ENCODE peak calls at places on chromosomes 5 and 9, in eight cellular contexts. K, B, M, V, J, H, Z and T are unnamed samples. For H3K36me3, the result is how much of the 10 kb centered on the place peaks cover.

GRCh38 chr9:114805670-114806551 is at the start of gene TNFSF15:
- DNase-seq in H (no peak), Z (peak), K (peak), B (peak), V (peak), J (peak), M (peak), T (no peak)

GRCh38 chr9:18747590-18747989 is 273.6 kb downstream of the ADAMTSL1 start:
- DNase-seq in B (no peak), H (no peak), J (peak), K (no peak), V (no peak), Z (no peak), M (no peak), T (no peak)

GRCh38 chr9:8251566-8251965 is 452.0 kb upstream of the DMAC1 start:
- DNase-seq in H (no peak), V (peak), Z (no peak), J (no peak), B (no peak), K (no peak), M (no peak), T (no peak)

GRCh38 chr9:87184956-87185642 is 237.8 kb upstream of the GAS1 start:
- DNase-seq in M (no peak), V (no peak), K (no peak), H (no peak), Z (no peak), J (peak), B (no peak), T (no peak)

GRCh38 chr5:31027726-31028125 is 165.8 kb upstream of the CDH6 start:
- DNase-seq in J (no peak), B (no peak), Z (no peak), K (no peak), H (peak), V (no peak), M (no peak), T (no peak)

GRCh38 chr5:42949348-42950090 is 90.6 kb downstream of the ANXA2R start:
- DNase-seq in H (no peak), K (no peak), J (peak), Z (peak), M (peak), V (peak), B (peak), T (peak)

GRCh38 chr5:139389701-139390638 is at the start of gene MZB1:
- DNase-seq in K (no peak), Z (no peak), B (no peak), J (no peak), M (no peak), H (no peak), V (no peak), T (no peak)

GRCh38 chr9:96047741-96048115 is 172.2 kb downstream of the ERCC6L2 start:
- DNase-seq in J (no peak), M (no peak), Z (no peak), K (no peak), V (no peak), H (no peak), B (no peak), T (no peak)

GRCh38 chr9:29514336-29514735 is 1941.1 kb upstream of the C9orf72 start:
- DNase-seq in M (no peak), V (peak), Z (no peak), B (no peak), H (no peak), J (no peak), K (peak), T (no peak)

GRCh38 chr9:114109106-114109505 is 10.0 kb upstream of the KIF12 start:
- DNase-seq in K (peak), B (no peak), M (no peak), Z (no peak), H (no peak), V (no peak), J (no peak), T (no peak)

GRCh38 chr9:72443855-72444254 is 77.6 kb upstream of the TMC1 start:
- DNase-seq in K (no peak), H (no peak), V (no peak), Z (no peak), J (no peak), M (no peak), B (no peak), T (no peak)

GRCh38 chr5:40755093-40755406 is 711 bp downstream of the TTC33 start:
- DNase-seq in J (peak), V (peak), K (peak), B (peak), Z (peak), H (peak), M (peak), T (peak)

GRCh38 chr5:17056056-17056690 is 120.1 kb upstream of the MYO10 start:
- DNase-seq in M (no peak), K (no peak), B (no peak), Z (no peak), V (no peak), H (peak), J (no peak), T (no peak)

GRCh38 chr5:35854248-35854647 is 2.4 kb upstream of the IL7R start:
- DNase-seq in J (no peak), V (no peak), B (no peak), M (no peak), K (no peak), Z (no peak), H (no peak), T (no peak)

GRCh38 chr5:138974227-138975063 is 99.3 kb upstream of the LRRTM2 start:
- DNase-seq in B (peak), K (no peak), J (peak), V (peak), H (no peak), M (peak), Z (no peak), T (peak)

GRCh38 chr9:92385474-92385873 is 18.9 kb downstream of the OGN start:
- DNase-seq in M (no peak), Z (no peak), H (no peak), J (no peak), V (no peak), K (no peak), B (no peak), T (peak)

GRCh38 chr5:10286552-10287227 is 21.0 kb downstream of the CMBL start:
- DNase-seq in M (peak), H (no peak), J (peak), K (peak), V (no peak), B (no peak), Z (no peak), T (no peak)

GRCh38 chr9:6739218-6739617 is 18.6 kb upstream of the KDM4C start:
- DNase-seq in B (no peak), Z (no peak), K (no peak), M (no peak), J (peak), H (no peak), V (no peak), T (no peak)

GRCh38 chr9:128921881-128922763 is 1.3 kb downstream of the PHYHD1 start:
- DNase-seq in H (no peak), J (peak), V (peak), B (peak), K (no peak), M (peak), Z (peak), T (peak)

GRCh38 chr5:14367364-14367763 is 214.2 kb upstream of the OTULINL start:
- DNase-seq in H (no peak), B (no peak), V (no peak), M (no peak), Z (no peak), J (no peak), K (no peak), T (no peak)

GRCh38 chr9:86649913-86650312 is 295.7 kb upstream of the TUT7 start:
- DNase-seq in V (no peak), H (no peak), J (no peak), M (no peak), B (no peak), K (no peak), Z (no peak), T (no peak)

GRCh38 chr5:124801551-124801950 is 55.1 kb upstream of the ZNF608 start:
- DNase-seq in V (no peak), H (no peak), M (no peak), B (no peak), J (no peak), Z (no peak), K (no peak), T (no peak)

GRCh38 chr5:22372376-22372775 is 480.8 kb downstream of the CDH12 start:
- DNase-seq in V (no peak), H (peak), Z (no peak), K (no peak), B (no peak), J (peak), M (no peak), T (no peak)

GRCh38 chr5:159735749-159736660 is 180.3 kb upstream of the ADRA1B start:
- DNase-seq in H (no peak), K (no peak), M (no peak), J (no peak), V (no peak), B (no peak), Z (no peak), T (no peak)

GRCh38 chr5:136032564-136032963 is 3.8 kb downstream of the TGFBI start:
- DNase-seq in J (peak), H (no peak), Z (no peak), M (no peak), V (no peak), B (no peak), K (no peak), T (no peak)

GRCh38 chr9:87492642-87493041 is 5.0 kb upstream of the DAPK1 start:
- DNase-seq in H (no peak), V (no peak), B (no peak), Z (no peak), K (no peak), J (no peak), M (no peak), T (no peak)

GRCh38 chr5:15452030-15452429 is 48.0 kb upstream of the FBXL7 start:
- DNase-seq in V (no peak), K (no peak), Z (peak), J (no peak), M (no peak), H (no peak), B (no peak), T (no peak)

GRCh38 chr5:181114844-181115778 is 15.9 kb downstream of the OR2V1 start:
- DNase-seq in V (no peak), B (no peak), K (no peak), H (peak), M (no peak), J (peak), Z (no peak), T (no peak)

GRCh38 chr9:37798677-37799076 is 1.9 kb upstream of the DCAF10 start:
- DNase-seq in B (no peak), Z (no peak), K (no peak), M (no peak), J (no peak), H (no peak), V (no peak), T (no peak)

GRCh38 chr5:151708126-151708525 is 21.4 kb upstream of the SPARC start:
- DNase-seq in K (no peak), Z (no peak), V (no peak), J (no peak), M (peak), H (no peak), B (no peak), T (no peak)

GRCh38 chr5:61301820-61302563 is 30.1 kb upstream of the ZSWIM6 start:
- DNase-seq in K (peak), Z (no peak), H (peak), B (peak), M (peak), V (no peak), J (peak), T (no peak)

GRCh38 chr9:132702254-132702653 is 32.0 kb downstream of the GTF3C4 start:
- DNase-seq in V (no peak), H (no peak), Z (no peak), K (no peak), M (no peak), J (no peak), B (no peak), T (no peak)

GRCh38 chr9:104772707-104773106 is 8.8 kb downstream of the NIPSNAP3B start:
- DNase-seq in H (no peak), J (no peak), Z (no peak), M (no peak), V (peak), K (no peak), B (no peak), T (no peak)

GRCh38 chr5:102594192-102594591 is 95.4 kb upstream of the SLCO6A1 start:
- DNase-seq in K (no peak), Z (no peak), V (no peak), H (no peak), M (no peak), B (no peak), J (no peak), T (no peak)

GRCh38 chr9:109856785-109857184 is 76.8 kb downstream of the PALM2AKAP2 start:
- DNase-seq in B (no peak), K (no peak), J (peak), H (no peak), V (no peak), Z (peak), M (peak), T (peak)

GRCh38 chr5:92391-93220 is 638 bp downstream of the PLEKHG4B start:
- DNase-seq in Z (peak), H (no peak), J (no peak), K (no peak), M (no peak), B (no peak), V (no peak), T (no peak)

DNA sequence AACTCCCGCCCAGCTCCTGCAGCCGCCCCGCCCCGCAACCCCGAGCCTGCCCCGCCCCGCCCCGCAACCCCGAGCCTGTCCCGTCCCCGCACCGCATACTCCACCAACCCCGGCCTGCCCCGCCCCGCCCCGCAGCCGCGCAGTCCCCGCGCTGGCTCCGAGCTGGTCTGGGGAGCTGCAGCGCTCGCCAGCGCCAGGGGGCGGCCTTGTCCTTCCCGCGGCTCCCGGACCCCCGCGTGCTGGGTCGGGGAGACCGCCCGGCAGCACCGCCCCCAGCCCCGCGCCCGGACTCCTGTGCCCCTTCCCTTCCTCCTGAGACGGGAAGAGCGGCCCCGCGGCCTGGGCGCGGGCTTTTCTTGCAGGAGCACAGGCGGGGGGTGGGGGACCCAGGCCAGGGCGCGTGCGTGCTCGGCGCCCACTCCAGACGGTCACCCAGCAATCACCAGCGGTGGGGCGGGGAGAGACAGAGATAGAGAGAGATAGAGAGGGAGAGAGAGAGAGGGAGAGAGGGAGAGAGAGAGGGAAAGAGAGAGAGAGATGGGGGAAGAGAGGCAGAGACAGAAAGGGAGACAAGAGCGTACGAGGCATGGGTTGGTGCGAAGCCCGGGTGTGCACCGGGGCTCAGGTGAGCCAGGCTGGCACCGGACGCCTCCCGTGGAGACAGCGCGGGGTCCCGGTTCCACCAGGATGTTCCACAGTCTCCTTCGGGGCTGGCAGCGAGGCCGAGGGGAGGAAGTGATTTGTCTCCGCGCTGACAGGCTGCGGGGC is 14.7 kb upstream of the TMEM250 start:
- DNase-seq in B (no peak), H (no peak), V (peak), Z (peak), K (peak), M (no peak), J (no peak), T (peak)
- TF ChIP-seq CTCF in B (no peak), H (no peak), V (peak), Z (peak), K (peak), M (no peak), J (peak), T (peak)

GRCh38 chr9:130701059-130702022 is 7.8 kb downstream of the EXOSC2 start:
- DNase-seq in M (peak), H (no peak), K (peak), V (peak), Z (peak), J (peak), B (peak), T (peak)
- H3K36me3 ChIP-seq in M (under half), H (under half), K (under half), V (half or more), Z (half or more), J (under half), B (half or more), T (half or more)

GRCh38 chr5:33180900-33181299 is 259.9 kb upstream of the TARS1 start:
- DNase-seq in J (peak), B (no peak), M (no peak), Z (no peak), K (no peak), H (no peak), V (no peak), T (no peak)
- TF ChIP-seq CTCF in J (peak), B (no peak), M (no peak), Z (peak), K (peak), H (peak), V (no peak), T (peak)

DNA sequence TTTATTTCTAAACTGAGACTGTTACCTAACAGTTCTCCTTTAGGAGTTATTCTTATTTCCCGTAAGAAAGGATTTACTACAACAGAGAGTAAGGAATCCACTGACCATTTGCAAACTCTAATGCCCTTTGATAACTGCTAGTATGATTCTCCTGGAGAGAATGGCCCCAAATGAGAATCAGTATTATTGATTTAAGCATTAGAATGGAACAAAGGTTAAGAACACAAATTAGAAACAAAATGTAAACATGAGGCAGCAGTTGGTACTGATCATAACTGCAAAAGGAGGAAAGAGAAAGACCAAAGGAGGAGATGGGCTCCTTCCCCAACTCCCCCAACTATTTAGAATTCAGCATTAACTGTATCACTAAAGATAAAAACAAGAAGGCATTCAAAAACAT is 30.7 kb downstream of the PSIP1 start:
- DNase-seq in M (no peak), J (no peak), H (no peak), V (no peak), K (no peak), B (no peak), Z (no peak), T (no peak)
- H3K36me3 ChIP-seq in M (under half), J (under half), H (under half), V (half or more), K (under half), B (under half), Z (half or more), T (under half)

GRCh38 chr9:97304586-97304985 is 2.9 kb upstream of the CCDC180 start:
- DNase-seq in V (no peak), K (no peak), Z (no peak), M (no peak), J (no peak), H (no peak), B (no peak), T (no peak)

GRCh38 chr9:97307500-97308163 is at the start of gene CCDC180:
- DNase-seq in H (no peak), M (peak), Z (peak), J (no peak), B (no peak), K (no peak), V (no peak), T (no peak)

GRCh38 chr9:97305501-97306298 is 1.8 kb upstream of the CCDC180 start:
- DNase-seq in B (no peak), H (no peak), J (no peak), K (no peak), V (no peak), M (no peak), Z (no peak), T (no peak)

GRCh38 chr9:97309260-97309659 is 1.8 kb downstream of the CCDC180 start:
- DNase-seq in Z (no peak), H (no peak), J (no peak), B (no peak), K (no peak), V (no peak), M (no peak), T (no peak)

DNA sequence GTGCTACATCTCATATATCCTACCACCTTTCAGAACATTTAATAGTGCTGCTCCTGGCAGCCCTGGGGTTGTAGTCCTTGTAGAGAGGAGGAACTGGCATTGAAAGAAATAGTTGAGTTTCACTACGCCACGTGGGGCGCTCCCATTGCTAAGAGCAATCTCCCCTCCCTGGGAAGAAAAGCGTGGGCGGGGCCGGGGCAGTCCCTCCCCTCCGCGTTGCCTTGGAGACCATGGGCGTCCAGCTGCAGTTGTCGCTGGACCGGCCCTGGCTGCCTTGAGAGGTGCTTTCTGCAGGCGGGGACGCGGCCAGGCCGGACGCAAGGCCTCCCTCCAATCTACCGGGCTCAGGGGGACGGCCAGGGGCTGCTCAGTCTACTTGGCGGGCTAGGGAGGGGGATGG is 368 bp upstream of the CCDC180 start:
- DNase-seq in K (no peak), B (peak), H (peak), Z (peak), V (no peak), M (peak), J (peak), T (peak)
- TF ChIP-seq CTCF in K (no peak), B (no peak), H (peak), Z (peak), V (no peak), M (no peak), J (no peak), T (peak)

GRCh38 chr5:2128696-2129340 is 246.1 kb upstream of the IRX4 start:
- DNase-seq in H (no peak), B (no peak), V (no peak), J (no peak), M (no peak), K (no peak), Z (no peak), T (no peak)
- H3K36me3 ChIP-seq in H (under half), B (under half), V (under half), J (under half), M (under half), K (under half), Z (under half), T (under half)

GRCh38 chr5:96439477-96440184 is 6.6 kb upstream of the PCSK1 start:
- DNase-seq in J (no peak), Z (no peak), M (no peak), K (no peak), B (no peak), H (no peak), V (no peak), T (no peak)
- TF ChIP-seq CTCF in J (peak), Z (no peak), M (no peak), K (no peak), B (no peak), H (peak), V (no peak), T (no peak)

DNA sequence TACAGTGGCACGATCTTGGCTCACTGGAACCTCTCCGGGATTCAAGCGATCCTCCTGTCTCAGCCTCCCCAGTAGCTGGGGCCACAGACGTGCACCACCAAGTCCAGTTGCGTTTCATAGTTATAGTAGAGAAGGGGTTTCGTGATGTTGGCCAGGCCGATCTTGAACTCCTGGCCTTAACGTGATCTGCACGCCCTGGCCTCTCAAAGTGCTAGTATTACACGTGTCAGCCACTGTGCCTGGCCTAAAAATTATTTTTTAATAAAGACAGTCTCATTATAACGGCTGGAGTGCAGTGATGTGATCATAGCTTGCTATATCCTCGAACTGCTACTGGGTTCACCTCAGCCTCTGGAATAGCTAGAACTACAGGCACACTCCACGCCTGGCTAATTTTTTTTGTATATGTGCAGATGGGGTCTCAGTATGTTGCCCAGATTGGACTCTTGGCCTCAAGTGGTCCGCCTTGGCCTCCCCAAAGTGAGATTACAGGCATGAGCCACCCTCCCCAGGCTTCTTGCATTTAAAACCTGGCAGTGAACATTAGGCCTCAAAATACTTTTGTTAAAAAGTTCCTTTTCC is 4.4 kb downstream of the NPM1 start:
- DNase-seq in J (no peak), B (no peak), H (no peak), M (no peak), V (no peak), K (no peak), Z (no peak), T (no peak)
- H3K36me3 ChIP-seq in J (under half), B (half or more), H (under half), M (under half), V (half or more), K (under half), Z (half or more), T (half or more)